ENCODE peak calls at places on chromosomes 7 and 10, in four cellular contexts. Q is fibroblast of lung; S is activated naive CD8-positive, alpha-beta T cell treated with anti-CD3 and anti-CD28 coated beads, Interleukin-2, amount 50 U/mL, for 24 hours; C is EH. E is an unnamed sample.

GRCh38 chr10:13087986-13088618 is 11.9 kb upstream of the OPTN start:
- DNase-seq in Q (peak; percentile 76), S (no peak), C (peak; percentile 86), E (no peak)

GRCh38 chr10:74863508-74863907 is 37.1 kb downstream of the KAT6B start:
- DNase-seq in Q (peak; percentile 81), S (no peak), C (peak; percentile 44), E (no peak)

GRCh38 chr7:11726251-11727155 is 105.5 kb downstream of the THSD7A start:
- DNase-seq in Q (peak; percentile 86), S (no peak), C (no peak), E (no peak)

GRCh38 chr7:151431768-151432311 is 8.1 kb downstream of the CRYGN start:
- DNase-seq in Q (no peak), S (no peak), C (no peak), E (no peak)

GRCh38 chr10:945778-946177 is 14.3 kb upstream of the LARP4B start:
- DNase-seq in Q (no peak), S (no peak), C (no peak), E (no peak)

GRCh38 chr7:54978364-54979116 is 40.3 kb upstream of the EGFR start:
- DNase-seq in Q (no peak), S (no peak), C (no peak), E (no peak)

GRCh38 chr7:101804642-101805401 is 12.6 kb upstream of the CUX1 start:
- DNase-seq in Q (peak; percentile 40), S (no peak), C (no peak), E (no peak)

GRCh38 chr10:58385784-58386112 is 538 bp downstream of the TFAM start:
- DNase-seq in Q (peak; percentile 29), S (peak; percentile 30), C (peak; percentile 41), E (peak; percentile 52)

GRCh38 chr10:86545097-86545496 is 23.5 kb upstream of the WAPL start:
- DNase-seq in Q (no peak), S (no peak), C (no peak), E (no peak)

GRCh38 chr7:133822001-133822641 is 305.0 kb upstream of the LRGUK start:
- DNase-seq in Q (peak; percentile 10), S (no peak), C (no peak), E (no peak)

GRCh38 chr10:32949221-32949678 is 8.8 kb downstream of the ITGB1 start:
- DNase-seq in Q (peak; percentile 54), S (no peak), C (peak; percentile 44), E (no peak)

E was measured in endothelial cell.